ENCODE peak calls at places on chromosomes 11 and 22, in seven cellular contexts. Z is CD8-positive, alpha-beta memory T cell; X is naive B cell; Y is left ventricle myocardium superior; B is T-helper 1 cell; M is nucleus accumbens; O is PC-9. H is an unnamed sample.

GRCh38 chr11:101127699-101128570 is 1.7 kb downstream of the PGR start:
- DNase-seq in Z (no peak), X (no peak), Y (peak; percentile 64), B (no peak), M (no peak), O (no peak), H (no peak)

GRCh38 chr11:17475666-17476316 is 854 bp downstream of the ABCC8 start:
- DNase-seq in Z (no peak), X (no peak), Y (no peak), B (no peak), M (no peak), O (no peak), H (no peak)

GRCh38 chr22:37487559-37487958 is 1.4 kb upstream of the MFNG start:
- DNase-seq in Z (no peak), X (no peak), Y (no peak), B (no peak), M (no peak), O (no peak), H (no peak)

GRCh38 chr11:77909277-77909676 is 85.2 kb downstream of the INTS4 start:
- DNase-seq in Z (no peak), X (no peak), Y (no peak), B (no peak), M (no peak), O (no peak), H (no peak)

GRCh38 chr11:82858556-82859091 is 41.6 kb downstream of the PRCP start:
- DNase-seq in Z (no peak), X (no peak), Y (no peak), B (no peak), M (no peak), O (peak; percentile 41), H (no peak)

GRCh38 chr11:88402192-88402715 is 64.7 kb upstream of the CTSC start:
- DNase-seq in Z (no peak), X (no peak), Y (no peak), B (no peak), M (no peak), O (no peak), H (no peak)

GRCh38 chr11:26896716-26897115 is 97.2 kb upstream of the FIBIN start:
- DNase-seq in Z (no peak), X (no peak), Y (no peak), B (no peak), M (no peak), O (no peak), H (no peak)

GRCh38 chr22:23402275-23403151 is 177.6 kb downstream of the IGLL1 start:
- DNase-seq in Z (peak; percentile 11), X (peak; percentile 49), Y (peak; percentile 59), B (peak; percentile 39), M (peak; percentile 26), O (peak; percentile 66), H (peak; percentile 10)

GRCh38 chr22:24925586-24926427 is 20.7 kb downstream of the LHFPL7 start:
- DNase-seq in Z (no peak), X (no peak), Y (no peak), B (no peak), M (no peak), O (no peak), H (no peak)

GRCh38 chr11:117042689-117043088 is 55.5 kb downstream of the SIK3 start:
- DNase-seq in Z (no peak), X (no peak), Y (no peak), B (no peak), M (no peak), O (no peak), H (no peak)

GRCh38 chr11:91872216-91872615 is 352.4 kb upstream of the FAT3 start:
- DNase-seq in Z (no peak), X (no peak), Y (no peak), B (no peak), M (no peak), O (no peak), H (no peak)

GRCh38 chr11:116787436-116787785 is 412 bp downstream of the ZPR1 start:
- DNase-seq in Z (no peak), X (no peak), Y (no peak), B (no peak), M (no peak), O (no peak), H (no peak)

GRCh38 chr22:38051900-38052862 is 5.0 kb upstream of the PICK1 start:
- DNase-seq in Z (peak; percentile 72), X (peak; percentile 75), Y (peak; percentile 89), B (peak; percentile 66), M (peak; percentile 84), O (peak; percentile 85), H (peak; percentile 64)

GRCh38 chr11:47398011-47398410 is 10.4 kb upstream of the SLC39A13 start:
- DNase-seq in Z (no peak), X (no peak), Y (no peak), B (no peak), M (no peak), O (no peak), H (no peak)